ENCODE peak calls at places on chromosome 14, in six cellular contexts. J, A, U, V, W and Y are unnamed samples.

GRCh38 chr14:68027276-68027675 is 207.7 kb downstream of the RAD51B start:
- ATAC-seq in J (no peak), A (no peak), U (no peak), V (no peak), W (no peak), Y (no peak)

GRCh38 chr14:23294734-23295561 is 7.7 kb downstream of the PPP1R3E start:
- ATAC-seq in J (peak), A (peak), U (peak), V (peak), W (peak), Y (peak)

GRCh38 chr14:71960620-71961353 is 28.6 kb downstream of the RGS6 start:
- ATAC-seq in J (no peak), A (no peak), U (no peak), V (no peak), W (no peak), Y (no peak)

GRCh38 chr14:102777711-102778615 is 714 bp downstream of the TRAF3 start:
- ATAC-seq in J (peak), A (peak), U (peak), V (peak), W (peak), Y (peak)

GRCh38 chr14:61923348-61923747 is 161.1 kb downstream of the SNAPC1 start:
- ATAC-seq in J (no peak), A (no peak), U (no peak), V (no peak), W (no peak), Y (no peak)

GRCh38 chr14:92382677-92383076 is 59.7 kb downstream of the SLC24A4 start:
- ATAC-seq in J (no peak), A (no peak), U (peak), V (no peak), W (no peak), Y (no peak)

GRCh38 chr14:104957146-104958113 is 20.7 kb downstream of the AHNAK2 start:
- ATAC-seq in J (peak), A (no peak), U (no peak), V (no peak), W (no peak), Y (no peak)

GRCh38 chr14:31060253-31060875 is 34.2 kb upstream of the STRN3 start:
- ATAC-seq in J (peak), A (no peak), U (no peak), V (no peak), W (no peak), Y (no peak)

GRCh38 chr14:77869350-77869749 is 69.4 kb downstream of the ADCK1 start:
- ATAC-seq in J (no peak), A (no peak), U (no peak), V (no peak), W (no peak), Y (no peak)

GRCh38 chr14:69879175-69880047 is at the start of gene SMOC1:
- ATAC-seq in J (peak), A (peak), U (peak), V (no peak), W (no peak), Y (no peak)

GRCh38 chr14:91901449-91902250 is 34.3 kb upstream of the TC2N start:
- ATAC-seq in J (peak), A (no peak), U (no peak), V (no peak), W (no peak), Y (no peak)

GRCh38 chr14:92515510-92516343 is 2.1 kb downstream of the RIN3 start:
- ATAC-seq in J (no peak), A (no peak), U (no peak), V (no peak), W (no peak), Y (no peak)

GRCh38 chr14:97602438-97603117 is 805.4 kb downstream of the VRK1 start:
- ATAC-seq in J (peak), A (peak), U (no peak), V (peak), W (peak), Y (peak)

GRCh38 chr14:75422169-75422568 is 5.7 kb upstream of the JDP2 start:
- ATAC-seq in J (no peak), A (peak), U (no peak), V (peak), W (no peak), Y (peak)

GRCh38 chr14:80587096-80587724 is 354.3 kb downstream of the CEP128 start:
- ATAC-seq in J (no peak), A (peak), U (peak), V (peak), W (peak), Y (peak)

GRCh38 chr14:103146141-103146709 is 23.0 kb downstream of the TNFAIP2 start:
- ATAC-seq in J (peak), A (no peak), U (no peak), V (no peak), W (no peak), Y (no peak)

GRCh38 chr14:92704036-92704804 is 44.2 kb downstream of the LGMN start:
- ATAC-seq in J (peak), A (peak), U (peak), V (peak), W (no peak), Y (peak)